ENCODE peak calls at places on chromosome 19, in eight cellular contexts. U is tibial artery, B is psoas muscle, N is esophagus squamous epithelium, Y is foreskin keratinocyte, H is adrenal gland, R is breast epithelium, A is mesenchymal stem cell. E is an unnamed sample.

GRCh38 chr19:2294377-2295335 is 12.7 kb upstream of the PEAK3 start:
- DNase-seq in U (peak), B (no peak), N (no peak), Y (no peak), H (no peak), R (no peak), A (no peak), E (peak)

GRCh38 chr19:56671613-56671994 is at the start of gene ZNF835:
- DNase-seq in U (peak), B (peak), N (peak), Y (no peak), H (peak), R (peak), A (no peak), E (peak)

GRCh38 chr19:5253403-5254110 is 87.1 kb downstream of the PTPRS start:
- DNase-seq in U (no peak), B (no peak), N (no peak), Y (no peak), H (no peak), R (no peak), A (no peak), E (no peak)

GRCh38 chr19:39127812-39128510 is 2.4 kb downstream of the PAK4 start:
- DNase-seq in U (no peak), B (no peak), N (no peak), Y (no peak), H (peak), R (peak), A (no peak), E (no peak)

GRCh38 chr19:33193864-33194362 is at the start of gene LRP3:
- DNase-seq in U (no peak), B (peak), N (no peak), Y (no peak), H (peak), R (no peak), A (peak), E (peak)

GRCh38 chr19:37990362-37990761 is 83.4 kb downstream of the SIPA1L3 start:
- DNase-seq in U (no peak), B (no peak), N (no peak), Y (peak), H (no peak), R (peak), A (no peak), E (no peak)

GRCh38 chr19:51071006-51071405 is 6.1 kb upstream of the KLK13 start:
- DNase-seq in U (no peak), B (no peak), N (no peak), Y (no peak), H (no peak), R (peak), A (no peak), E (no peak)

GRCh38 chr19:28915737-28916460 is 297.1 kb downstream of the UQCRFS1 start:
- DNase-seq in U (no peak), B (no peak), N (no peak), Y (no peak), H (no peak), R (no peak), A (no peak), E (no peak)

GRCh38 chr19:16262618-16263017 is 62.0 kb upstream of the KLF2 start:
- DNase-seq in U (no peak), B (no peak), N (no peak), Y (no peak), H (no peak), R (no peak), A (no peak), E (no peak)

GRCh38 chr19:18477042-18477760 is 39.3 kb upstream of the ISYNA1 start:
- DNase-seq in U (no peak), B (no peak), N (no peak), Y (no peak), H (no peak), R (no peak), A (no peak), E (no peak)

GRCh38 chr19:3671680-3672574 is 28.3 kb downstream of the PIP5K1C start:
- DNase-seq in U (no peak), B (no peak), N (no peak), Y (no peak), H (no peak), R (no peak), A (peak), E (no peak)

GRCh38 chr19:8512115-8512967 is 1.6 kb downstream of the ZNF414 start:
- DNase-seq in U (no peak), B (no peak), N (no peak), Y (no peak), H (no peak), R (no peak), A (no peak), E (no peak)

GRCh38 chr19:7927605-7928333 is 1.8 kb upstream of the CTXN1 start:
- DNase-seq in U (peak), B (peak), N (no peak), Y (no peak), H (peak), R (peak), A (no peak), E (no peak)

GRCh38 chr19:3061214-3062161 is 807 bp downstream of the TLE5 start:
- DNase-seq in U (peak), B (peak), N (no peak), Y (no peak), H (no peak), R (no peak), A (no peak), E (no peak)

GRCh38 chr19:55442372-55443044 is 592 bp downstream of the SHISA7 start:
- DNase-seq in U (no peak), B (no peak), N (no peak), Y (no peak), H (no peak), R (no peak), A (no peak), E (peak)
- H3K27ac ChIP-seq in U (no peak), B (no peak), N (no peak), Y (no peak), H (no peak), R (no peak), A (no peak), E (no peak)

GRCh38 chr19:35931161-35931873 is 4.9 kb upstream of the LRFN3 start:
- DNase-seq in U (peak), B (peak), N (peak), Y (peak), H (peak), R (peak), A (peak), E (peak)

GRCh38 chr19:35928507-35928906 is 7.7 kb upstream of the LRFN3 start:
- DNase-seq in U (no peak), B (no peak), N (no peak), Y (no peak), H (no peak), R (no peak), A (no peak), E (no peak)

GRCh38 chr19:35935911-35936737 is at the start of gene LRFN3:
- DNase-seq in U (peak), B (peak), N (no peak), Y (peak), H (peak), R (peak), A (peak), E (peak)

GRCh38 chr19:35931874-35932202 is 4.3 kb upstream of the LRFN3 start:
- DNase-seq in U (no peak), B (no peak), N (no peak), Y (no peak), H (no peak), R (no peak), A (no peak), E (no peak)

GRCh38 chr19:35932291-35932936 is 3.8 kb upstream of the LRFN3 start:
- DNase-seq in U (no peak), B (no peak), N (no peak), Y (no peak), H (no peak), R (no peak), A (no peak), E (no peak)
- H3K27ac ChIP-seq in U (no peak), B (peak), N (no peak), Y (no peak), H (no peak), R (no peak), A (no peak), E (no peak)

GRCh38 chr19:6279620-6279930 is 200 bp downstream of the MLLT1 start:
- DNase-seq in U (no peak), B (no peak), N (no peak), Y (no peak), H (no peak), R (no peak), A (peak), E (no peak)
- H3K27ac ChIP-seq in U (peak), B (peak), N (peak), Y (peak), H (peak), R (peak), A (no peak), E (peak)

DNA sequence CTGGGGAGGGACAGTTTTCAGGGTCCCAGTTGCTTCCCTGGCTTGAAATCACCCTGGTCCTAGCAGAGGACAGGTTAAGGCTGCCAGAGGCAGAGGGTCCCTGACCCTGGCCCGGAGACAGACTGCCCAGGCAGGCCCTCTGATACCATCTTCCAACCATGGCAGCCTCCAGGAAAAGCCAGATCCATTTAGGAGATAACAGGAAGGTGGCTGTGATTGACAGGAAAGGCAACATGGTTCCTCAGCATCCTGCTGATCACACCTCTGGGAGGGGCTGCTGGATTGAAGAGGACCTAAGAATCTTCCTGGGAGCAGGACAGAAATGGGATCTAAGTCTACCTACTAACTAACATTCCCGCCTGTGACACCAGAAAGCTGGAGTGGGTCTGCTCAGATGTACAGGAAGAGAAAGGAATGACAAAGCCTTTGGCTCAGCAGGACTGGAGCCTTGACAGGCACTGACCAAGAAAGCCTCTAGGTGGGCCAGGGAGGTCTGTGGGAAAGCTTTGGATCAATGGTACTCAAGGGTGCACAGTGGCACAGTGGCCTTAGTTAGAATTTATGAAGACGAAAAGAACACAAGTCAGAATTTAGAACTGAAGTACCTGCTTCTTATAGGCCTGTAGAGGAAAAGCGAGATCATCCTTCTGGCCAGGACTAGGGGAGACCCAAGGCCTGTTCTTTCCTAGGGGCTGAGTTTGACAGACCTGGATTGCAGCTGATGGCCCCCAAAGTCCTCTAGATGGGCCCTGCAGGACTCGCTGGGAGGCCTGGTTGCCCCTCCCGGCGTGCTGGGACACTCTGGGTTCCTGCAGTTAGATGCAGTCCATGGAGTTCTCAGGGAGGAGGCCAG is 2.3 kb upstream of the PRKACA start:
- DNase-seq in U (no peak), B (no peak), N (no peak), Y (no peak), H (no peak), R (no peak), A (no peak), E (no peak)
- H3K27ac ChIP-seq in U (peak), B (peak), N (peak), Y (no peak), H (peak), R (peak), A (no peak), E (peak)

DNA sequence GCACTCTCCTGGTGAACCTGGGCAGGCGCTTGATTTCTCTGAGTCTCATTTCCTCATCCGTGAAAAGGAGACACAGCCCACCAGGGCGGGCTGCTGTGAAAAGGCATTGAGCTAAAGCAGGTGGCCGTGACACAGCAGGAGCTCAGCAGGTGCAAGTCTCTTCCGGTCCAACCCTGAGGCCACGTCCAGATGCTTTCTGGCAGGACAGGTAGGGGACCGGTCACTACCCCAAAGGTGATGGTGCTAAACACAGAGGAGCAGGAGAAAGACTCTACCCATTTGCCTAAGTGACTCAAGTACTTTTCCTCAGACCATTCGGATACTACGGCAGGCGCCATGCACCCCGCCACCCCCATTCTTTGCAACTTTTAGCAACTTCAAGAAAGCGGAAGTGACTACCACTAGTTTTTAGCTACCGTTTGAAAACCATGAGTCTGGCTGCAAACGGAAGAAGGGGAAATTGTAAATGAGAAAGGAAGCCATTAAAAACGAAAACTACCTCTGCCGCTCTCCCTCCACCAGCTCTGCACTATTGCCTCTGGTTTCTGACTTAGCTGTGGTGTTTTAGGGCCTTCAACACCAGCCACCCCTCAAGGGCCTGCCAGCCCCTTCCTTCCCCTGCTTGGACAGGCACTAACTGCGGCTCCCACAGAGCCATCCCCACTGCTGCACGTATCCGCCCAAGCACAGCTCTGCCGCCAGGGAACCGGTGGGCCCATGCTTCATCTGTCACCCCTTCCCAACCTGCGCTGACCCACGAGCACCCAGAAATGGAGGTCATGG is 4.8 kb downstream of the PPP6R1 start:
- DNase-seq in U (no peak), B (peak), N (no peak), Y (no peak), H (peak), R (no peak), A (no peak), E (no peak)
- H3K27ac ChIP-seq in U (no peak), B (no peak), N (peak), Y (no peak), H (peak), R (peak), A (no peak), E (no peak)

E was measured in WERI-Rb-1.